ENCODE peak calls at places on chromosome 18, in four cellular contexts. One of them, this sample, is unnamed.

GRCh38 chr18:35641916-35642315 is 60.4 kb downstream of the GALNT1 start:
- DNase-seq in fibroblast of mammary gland: peak; percentile 54
- DNase-seq in AG09319: no peak
- DNase-seq in mammary epithelial cell: no peak
- DNase-seq in this sample: no peak

GRCh38 chr18:58438161-58438983 is 190.5 kb downstream of the ALPK2 start:
- DNase-seq in fibroblast of mammary gland: peak; percentile 28
- DNase-seq in AG09319: peak; percentile 4
- DNase-seq in mammary epithelial cell: peak; percentile 16
- DNase-seq in this sample: no peak

GRCh38 chr18:33914399-33914798 is 310.3 kb downstream of the NOL4 start:
- DNase-seq in fibroblast of mammary gland: peak; percentile 74
- DNase-seq in AG09319: no peak
- DNase-seq in mammary epithelial cell: peak; percentile 67
- DNase-seq in this sample: no peak

GRCh38 chr18:37261246-37261927 is 304.2 kb downstream of the CELF4 start:
- DNase-seq in fibroblast of mammary gland: no peak
- DNase-seq in AG09319: no peak
- DNase-seq in mammary epithelial cell: no peak
- DNase-seq in this sample: no peak

GRCh38 chr18:28116461-28116860 is 60.5 kb downstream of the CDH2 start:
- DNase-seq in fibroblast of mammary gland: no peak
- DNase-seq in AG09319: no peak
- DNase-seq in mammary epithelial cell: no peak
- DNase-seq in this sample: no peak

GRCh38 chr18:77433076-77433475 is 183.4 kb downstream of the GALR1 start:
- DNase-seq in fibroblast of mammary gland: no peak
- DNase-seq in AG09319: no peak
- DNase-seq in mammary epithelial cell: no peak
- DNase-seq in this sample: no peak

GRCh38 chr18:9587924-9588323 is 26.4 kb downstream of the PPP4R1 start:
- DNase-seq in fibroblast of mammary gland: no peak
- DNase-seq in AG09319: no peak
- DNase-seq in mammary epithelial cell: no peak
- DNase-seq in this sample: no peak

GRCh38 chr18:42929857-42930256 is 185.6 kb downstream of the RIT2 start:
- DNase-seq in fibroblast of mammary gland: peak; percentile 40
- DNase-seq in AG09319: no peak
- DNase-seq in mammary epithelial cell: peak; percentile 5
- DNase-seq in this sample: no peak

GRCh38 chr18:51563401-51563800 is 365.9 kb upstream of the MEX3C start:
- DNase-seq in fibroblast of mammary gland: no peak
- DNase-seq in AG09319: no peak
- DNase-seq in mammary epithelial cell: no peak
- DNase-seq in this sample: no peak
- TF ChIP-seq CTCF in fibroblast of mammary gland: no peak
- TF ChIP-seq CTCF in AG09319: no peak
- TF ChIP-seq CTCF in mammary epithelial cell: no peak
- TF ChIP-seq CTCF in this sample: no peak

GRCh38 chr18:2134364-2134763 is 436.9 kb downstream of the METTL4 start:
- DNase-seq in fibroblast of mammary gland: no peak
- DNase-seq in AG09319: no peak
- DNase-seq in mammary epithelial cell: no peak
- DNase-seq in this sample: no peak
- TF ChIP-seq CTCF in fibroblast of mammary gland: no peak
- TF ChIP-seq CTCF in AG09319: no peak
- TF ChIP-seq CTCF in mammary epithelial cell: no peak
- TF ChIP-seq CTCF in this sample: no peak

GRCh38 chr18:49335677-49336076 is 124.8 kb downstream of the DYM start:
- DNase-seq in fibroblast of mammary gland: no peak
- DNase-seq in AG09319: no peak
- DNase-seq in mammary epithelial cell: no peak
- DNase-seq in this sample: no peak
- TF ChIP-seq CTCF in fibroblast of mammary gland: no peak
- TF ChIP-seq CTCF in AG09319: no peak
- TF ChIP-seq CTCF in mammary epithelial cell: no peak
- TF ChIP-seq CTCF in this sample: no peak

GRCh38 chr18:70621710-70622109 is 332.9 kb downstream of the SOCS6 start:
- DNase-seq in fibroblast of mammary gland: no peak
- DNase-seq in AG09319: no peak
- DNase-seq in mammary epithelial cell: no peak
- DNase-seq in this sample: no peak
- TF ChIP-seq CTCF in fibroblast of mammary gland: no peak
- TF ChIP-seq CTCF in AG09319: no peak
- TF ChIP-seq CTCF in mammary epithelial cell: no peak
- TF ChIP-seq CTCF in this sample: no peak

GRCh38 chr18:44973282-44973681 is 292.6 kb downstream of the SETBP1 start:
- DNase-seq in fibroblast of mammary gland: peak; percentile 36
- DNase-seq in AG09319: no peak
- DNase-seq in mammary epithelial cell: no peak
- DNase-seq in this sample: no peak
- TF ChIP-seq CTCF in fibroblast of mammary gland: peak; percentile 25
- TF ChIP-seq CTCF in AG09319: peak; percentile 12
- TF ChIP-seq CTCF in mammary epithelial cell: peak; percentile 1
- TF ChIP-seq CTCF in this sample: peak; percentile 6

GRCh38 chr18:75427603-75428002 is at the start of gene SMIM21:
- DNase-seq in fibroblast of mammary gland: no peak
- DNase-seq in AG09319: no peak
- DNase-seq in mammary epithelial cell: no peak
- DNase-seq in this sample: no peak

GRCh38 chr18:75433098-75433497 is 5.6 kb upstream of the SMIM21 start:
- DNase-seq in fibroblast of mammary gland: no peak
- DNase-seq in AG09319: no peak
- DNase-seq in mammary epithelial cell: no peak
- DNase-seq in this sample: no peak

GRCh38 chr18:75428490-75428889 is 987 bp upstream of the SMIM21 start:
- DNase-seq in fibroblast of mammary gland: no peak
- DNase-seq in AG09319: no peak
- DNase-seq in mammary epithelial cell: no peak
- DNase-seq in this sample: no peak

GRCh38 chr18:75429975-75430374 is 2.5 kb upstream of the SMIM21 start:
- DNase-seq in fibroblast of mammary gland: peak; percentile 57
- DNase-seq in AG09319: no peak
- DNase-seq in mammary epithelial cell: no peak
- DNase-seq in this sample: no peak
- TF ChIP-seq CTCF in fibroblast of mammary gland: no peak
- TF ChIP-seq CTCF in AG09319: no peak
- TF ChIP-seq CTCF in mammary epithelial cell: no peak
- TF ChIP-seq CTCF in this sample: no peak

GRCh38 chr18:61531182-61531581 is 198.0 kb downstream of the CDH20 start:
- DNase-seq in fibroblast of mammary gland: no peak
- DNase-seq in AG09319: no peak
- DNase-seq in mammary epithelial cell: no peak
- DNase-seq in this sample: no peak

GRCh38 chr18:61535401-61535800 is 202.2 kb downstream of the CDH20 start:
- DNase-seq in fibroblast of mammary gland: no peak
- DNase-seq in AG09319: no peak
- DNase-seq in mammary epithelial cell: no peak
- DNase-seq in this sample: no peak

GRCh38 chr18:61528961-61529360 is 195.7 kb downstream of the CDH20 start:
- DNase-seq in fibroblast of mammary gland: no peak
- DNase-seq in AG09319: no peak
- DNase-seq in mammary epithelial cell: no peak
- DNase-seq in this sample: no peak

GRCh38 chr18:61530681-61531080 is 197.5 kb downstream of the CDH20 start:
- DNase-seq in fibroblast of mammary gland: no peak
- DNase-seq in AG09319: no peak
- DNase-seq in mammary epithelial cell: no peak
- DNase-seq in this sample: no peak

GRCh38 chr18:61531891-61532290 is 198.7 kb downstream of the CDH20 start:
- DNase-seq in fibroblast of mammary gland: no peak
- DNase-seq in AG09319: no peak
- DNase-seq in mammary epithelial cell: no peak
- DNase-seq in this sample: no peak
- TF ChIP-seq CTCF in fibroblast of mammary gland: no peak
- TF ChIP-seq CTCF in AG09319: no peak
- TF ChIP-seq CTCF in mammary epithelial cell: no peak
- TF ChIP-seq CTCF in this sample: no peak

GRCh38 chr18:59842947-59843346 is 56.8 kb upstream of the PMAIP1 start:
- DNase-seq in fibroblast of mammary gland: no peak
- DNase-seq in AG09319: no peak
- DNase-seq in mammary epithelial cell: peak; percentile 58
- DNase-seq in this sample: no peak

GRCh38 chr18:59837586-59837985 is 62.2 kb upstream of the PMAIP1 start:
- DNase-seq in fibroblast of mammary gland: peak; percentile 71
- DNase-seq in AG09319: peak; percentile 27
- DNase-seq in mammary epithelial cell: peak; percentile 64
- DNase-seq in this sample: no peak

GRCh38 chr18:59839241-59839640 is 60.6 kb upstream of the PMAIP1 start:
- DNase-seq in fibroblast of mammary gland: no peak
- DNase-seq in AG09319: no peak
- DNase-seq in mammary epithelial cell: no peak
- DNase-seq in this sample: no peak

GRCh38 chr18:59835656-59836379 is 64.0 kb upstream of the PMAIP1 start:
- DNase-seq in fibroblast of mammary gland: no peak
- DNase-seq in AG09319: no peak
- DNase-seq in mammary epithelial cell: no peak
- DNase-seq in this sample: no peak

DNA sequence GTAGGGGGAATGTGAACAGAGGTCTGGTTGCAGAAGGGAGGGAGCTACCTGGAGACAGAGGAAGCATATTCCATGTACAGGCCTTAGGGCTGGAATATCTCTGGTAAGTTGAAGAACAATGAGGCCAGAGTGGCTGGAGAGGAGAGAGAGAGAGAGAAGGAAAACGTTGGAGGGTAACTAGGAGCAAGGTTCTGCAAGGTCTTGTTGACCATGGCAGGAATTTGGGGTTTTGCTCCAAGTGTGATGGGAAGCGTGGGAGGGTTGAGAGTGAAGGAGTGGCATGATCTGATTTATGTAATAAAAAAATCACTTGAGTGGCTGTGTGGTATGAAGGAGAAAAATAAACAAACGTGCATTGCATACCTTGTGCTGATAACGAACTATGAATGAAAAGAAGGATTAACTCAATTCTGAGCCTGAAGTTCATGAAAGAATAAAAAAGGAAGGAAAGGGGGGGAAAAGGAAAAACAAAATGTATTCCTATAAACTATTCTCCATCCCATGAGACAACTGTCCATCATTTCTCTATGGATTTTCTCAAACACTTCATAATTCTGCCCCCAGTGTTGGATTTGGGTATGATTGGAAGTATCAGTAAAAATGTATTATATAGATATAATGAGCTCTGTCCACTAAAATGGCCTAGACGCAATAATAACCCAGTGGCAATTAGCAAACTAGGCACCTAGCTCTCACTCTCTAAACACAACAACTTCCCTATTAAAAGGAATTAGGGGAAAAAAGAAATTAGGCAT is 59.7 kb upstream of the PMAIP1 start:
- DNase-seq in fibroblast of mammary gland: no peak
- DNase-seq in AG09319: no peak
- DNase-seq in mammary epithelial cell: no peak
- DNase-seq in this sample: no peak
- TF ChIP-seq CTCF in fibroblast of mammary gland: peak; percentile 25
- TF ChIP-seq CTCF in AG09319: peak; percentile 2
- TF ChIP-seq CTCF in mammary epithelial cell: peak; percentile 2
- TF ChIP-seq CTCF in this sample: no peak